ENCODE peak calls at places on chromosomes 12 and 14, in four cellular contexts. H is iris pigment epithelial cell, I is NCI-H2171, X is amniotic stem cell. L is an unnamed sample.

GRCh38 chr12:94070520-94070919 is 77.9 kb upstream of the PLXNC1 start:
- DNase-seq in H (no peak), I (no peak), X (no peak), L (no peak)

GRCh38 chr12:70895956-70896355 is 24.6 kb downstream of the PTPRR start:
- DNase-seq in H (no peak), I (no peak), X (no peak), L (no peak)

GRCh38 chr14:72809063-72809462 is 84.8 kb downstream of the DPF3 start:
- DNase-seq in H (no peak), I (no peak), X (no peak), L (no peak)

GRCh38 chr12:25121110-25121509 is 73.8 kb downstream of the DNAI7 start:
- DNase-seq in H (no peak), I (no peak), X (no peak), L (no peak)

GRCh38 chr12:80805106-80805505 is 88.4 kb downstream of the MYF5 start:
- DNase-seq in H (no peak), I (no peak), X (no peak), L (peak; percentile 6)

GRCh38 chr14:104867371-104868059 is 2.4 kb downstream of the CEP170B start:
- DNase-seq in H (no peak), I (no peak), X (no peak), L (no peak)

GRCh38 chr12:49762468-49762847 is 21.1 kb downstream of the TMBIM6 start:
- DNase-seq in H (no peak), I (no peak), X (no peak), L (no peak)

GRCh38 chr12:112381421-112381897 is 772 bp downstream of the HECTD4 start:
- DNase-seq in H (no peak), I (no peak), X (no peak), L (no peak)

GRCh38 chr12:103645202-103645601 is 58.1 kb downstream of the STAB2 start:
- DNase-seq in H (peak; percentile 11), I (no peak), X (no peak), L (peak; percentile 8)

GRCh38 chr14:50342211-50343080 is 30.3 kb downstream of the DMAC2L start:
- DNase-seq in H (peak; percentile 83), I (peak; percentile 48), X (no peak), L (peak; percentile 45)

GRCh38 chr14:34013714-34014055 is 62.8 kb upstream of the EGLN3 start:
- DNase-seq in H (no peak), I (no peak), X (no peak), L (no peak)

GRCh38 chr12:76096079-76096651 is 11.7 kb upstream of the NAP1L1 start:
- DNase-seq in H (no peak), I (no peak), X (no peak), L (no peak)